ENCODE peak calls at places on chromosome 10, in eight cellular contexts. N, B, U, O, E, P, W and Q are unnamed samples.

GRCh38 chr10:77104459-77104980 is 533.1 kb downstream of the KCNMA1 start:
- DNase-seq in N (peak), B (no peak), U (peak), O (no peak), E (peak), P (peak), W (no peak), Q (no peak)

GRCh38 chr10:84257343-84258020 is 12.6 kb downstream of the RGR start:
- DNase-seq in N (no peak), B (no peak), U (no peak), O (no peak), E (no peak), P (no peak), W (no peak), Q (no peak)

GRCh38 chr10:78424721-78425120 is 391.1 kb downstream of the RPS24 start:
- DNase-seq in N (peak), B (no peak), U (peak), O (peak), E (no peak), P (no peak), W (no peak), Q (no peak)

GRCh38 chr10:93152136-93152535 is 78.4 kb downstream of the CYP26A1 start:
- DNase-seq in N (peak), B (no peak), U (peak), O (no peak), E (peak), P (peak), W (no peak), Q (no peak)

GRCh38 chr10:116465541-116465940 is 37.9 kb downstream of the PNLIPRP3 start:
- DNase-seq in N (no peak), B (no peak), U (no peak), O (no peak), E (no peak), P (no peak), W (no peak), Q (no peak)

GRCh38 chr10:122344741-122345258 is 29.7 kb upstream of the PLEKHA1 start:
- DNase-seq in N (peak), B (no peak), U (peak), O (peak), E (peak), P (peak), W (no peak), Q (no peak)

GRCh38 chr10:99912057-99912456 is 97.7 kb downstream of the DNMBP start:
- DNase-seq in N (peak), B (no peak), U (no peak), O (no peak), E (no peak), P (no peak), W (no peak), Q (no peak)

GRCh38 chr10:76403876-76404275 is 972.5 kb downstream of the LRMDA start:
- DNase-seq in N (peak), B (no peak), U (peak), O (no peak), E (no peak), P (peak), W (no peak), Q (no peak)

GRCh38 chr10:8628351-8628750 is 573.9 kb downstream of the GATA3 start:
- DNase-seq in N (no peak), B (no peak), U (no peak), O (no peak), E (no peak), P (no peak), W (no peak), Q (no peak)

GRCh38 chr10:123669901-123670300 is 3.7 kb downstream of the GPR26 start:
- DNase-seq in N (peak), B (no peak), U (no peak), O (no peak), E (no peak), P (no peak), W (no peak), Q (no peak)

GRCh38 chr10:26274391-26274790 is 57.8 kb downstream of the GAD2 start:
- DNase-seq in N (no peak), B (no peak), U (no peak), O (no peak), E (no peak), P (no peak), W (no peak), Q (no peak)

GRCh38 chr10:33152146-33152545 is 182.3 kb downstream of the NRP1 start:
- DNase-seq in N (no peak), B (no peak), U (peak), O (no peak), E (no peak), P (no peak), W (no peak), Q (no peak)

GRCh38 chr10:14532473-14533251 is 201.9 kb upstream of the FRMD4A start:
- DNase-seq in N (no peak), B (no peak), U (no peak), O (no peak), E (no peak), P (no peak), W (no peak), Q (no peak)

GRCh38 chr10:117950408-117950807 is 96.3 kb downstream of the RAB11FIP2 start:
- DNase-seq in N (no peak), B (no peak), U (no peak), O (no peak), E (no peak), P (no peak), W (no peak), Q (no peak)

GRCh38 chr10:61992683-61993629 is 91.5 kb downstream of the ARID5B start:
- DNase-seq in N (peak), B (no peak), U (peak), O (no peak), E (peak), P (peak), W (peak), Q (no peak)

GRCh38 chr10:122019414-122019975 is 30.5 kb downstream of the TACC2 start:
- DNase-seq in N (no peak), B (no peak), U (no peak), O (peak), E (no peak), P (no peak), W (no peak), Q (no peak)

GRCh38 chr10:100562008-100562672 is 26.4 kb downstream of the HIF1AN start:
- DNase-seq in N (peak), B (peak), U (peak), O (peak), E (peak), P (peak), W (peak), Q (peak)

GRCh38 chr10:104337985-104338735 is at the start of gene ITPRIP:
- DNase-seq in N (peak), B (peak), U (peak), O (peak), E (peak), P (peak), W (peak), Q (peak)

GRCh38 chr10:69655868-69656555 is 26.0 kb downstream of the FAM241B start:
- DNase-seq in N (no peak), B (no peak), U (no peak), O (no peak), E (no peak), P (no peak), W (no peak), Q (no peak)

GRCh38 chr10:69268761-69269416 is 9.4 kb upstream of the HK1 start:
- DNase-seq in N (peak), B (no peak), U (peak), O (no peak), E (no peak), P (no peak), W (no peak), Q (no peak)

GRCh38 chr10:9012312-9012711 is 957.8 kb downstream of the GATA3 start:
- DNase-seq in N (peak), B (no peak), U (peak), O (no peak), E (peak), P (no peak), W (no peak), Q (no peak)

GRCh38 chr10:987635-987905 is 664 bp upstream of the GTPBP4 start:
- DNase-seq in N (peak), B (no peak), U (no peak), O (no peak), E (peak), P (no peak), W (no peak), Q (peak)

GRCh38 chr10:18437486-18437885 is 213.9 kb downstream of the NSUN6 start:
- DNase-seq in N (peak), B (no peak), U (no peak), O (no peak), E (no peak), P (no peak), W (no peak), Q (no peak)

GRCh38 chr10:95308389-95309302 is 17.8 kb upstream of the PDLIM1 start:
- DNase-seq in N (peak), B (no peak), U (peak), O (no peak), E (peak), P (peak), W (no peak), Q (no peak)

GRCh38 chr10:71244638-71245419 is 32.5 kb downstream of the UNC5B start:
- DNase-seq in N (peak), B (no peak), U (peak), O (no peak), E (peak), P (peak), W (no peak), Q (no peak)

GRCh38 chr10:78784454-78785414 is 284.0 kb upstream of the ZMIZ1 start:
- DNase-seq in N (no peak), B (no peak), U (peak), O (no peak), E (no peak), P (no peak), W (no peak), Q (no peak)

GRCh38 chr10:14485986-14486385 is 155.3 kb upstream of the FRMD4A start:
- DNase-seq in N (peak), B (no peak), U (no peak), O (no peak), E (no peak), P (peak), W (no peak), Q (no peak)

GRCh38 chr10:50604049-50604640 is 19.6 kb downstream of the SGMS1 start:
- DNase-seq in N (peak), B (peak), U (peak), O (no peak), E (no peak), P (peak), W (no peak), Q (no peak)

GRCh38 chr10:116238036-116238435 is 35.0 kb downstream of the GFRA1 start:
- DNase-seq in N (no peak), B (no peak), U (no peak), O (no peak), E (no peak), P (no peak), W (no peak), Q (no peak)

GRCh38 chr10:104521901-104522827 is 118.9 kb upstream of the SORCS3 start:
- DNase-seq in N (no peak), B (no peak), U (no peak), O (no peak), E (no peak), P (no peak), W (no peak), Q (no peak)

GRCh38 chr10:668786-669485 is 20.5 kb downstream of the DIP2C start:
- DNase-seq in N (no peak), B (no peak), U (no peak), O (no peak), E (no peak), P (no peak), W (no peak), Q (no peak)

GRCh38 chr10:87072449-87072848 is 22.2 kb downstream of the GLUD1 start:
- DNase-seq in N (no peak), B (no peak), U (no peak), O (no peak), E (no peak), P (no peak), W (no peak), Q (no peak)

GRCh38 chr10:11895108-11895466 is 71.9 kb downstream of the PROSER2 start:
- DNase-seq in N (no peak), B (no peak), U (no peak), O (no peak), E (no peak), P (no peak), W (no peak), Q (no peak)